ENCODE peak calls at places on chromosomes 6 and 20, in ten cellular contexts. G is CD4-positive, alpha-beta memory T cell; P is ureter; X is activated T-helper 1 cell treated with anti-CD3 and anti-CD28 coated beads, Interleukin-2, amount 50 U/mL, for 16 hours; V is ELR; L is germinal center; U is sciatic nerve; H is iris pigment epithelial cell; E is stimulated activated naive CD8-positive, alpha-beta T cell treated with anti-CD3 and anti-CD28 coated beads, Interleukin-15, Interleukin-2, amounts not matched to agents 100 U/mL and 50 U/mL, for 24 hours; T is GOT3. Q is an unnamed sample.

GRCh38 chr20:58194176-58194796 is 34.2 kb downstream of the ANKRD60 start:
- DNase-seq in G (no peak), P (no peak), X (no peak), V (no peak), L (no peak), U (no peak), H (peak; percentile 11), E (no peak), T (no peak), Q (no peak)

GRCh38 chr6:5851261-5851757 is 155.4 kb downstream of the NRN1 start:
- DNase-seq in G (peak; percentile 65), P (peak; percentile 53), X (peak; percentile 52), V (no peak), L (peak; percentile 83), U (peak; percentile 71), H (peak; percentile 39), E (peak; percentile 72), T (peak; percentile 6), Q (no peak)

GRCh38 chr20:64188682-64189529 is 24.7 kb downstream of the MYT1 start:
- DNase-seq in G (no peak), P (no peak), X (no peak), V (peak; percentile 64), L (no peak), U (no peak), H (peak; percentile 53), E (no peak), T (no peak), Q (peak; percentile 31)

GRCh38 chr6:56549014-56549413 is 93.7 kb downstream of the DST start:
- DNase-seq in G (no peak), P (no peak), X (no peak), V (peak; percentile 37), L (no peak), U (no peak), H (peak; percentile 32), E (no peak), T (no peak), Q (peak; percentile 60)

GRCh38 chr6:21712213-21712612 is 118.7 kb downstream of the SOX4 start:
- DNase-seq in G (no peak), P (no peak), X (no peak), V (no peak), L (no peak), U (no peak), H (no peak), E (no peak), T (no peak), Q (no peak)

GRCh38 chr6:75605635-75606034 is 4.0 kb downstream of the SENP6 start:
- DNase-seq in G (no peak), P (no peak), X (no peak), V (no peak), L (no peak), U (no peak), H (no peak), E (no peak), T (no peak), Q (no peak)

GRCh38 chr20:23286346-23286745 is 64.2 kb upstream of the NXT1 start:
- DNase-seq in G (no peak), P (peak; percentile 14), X (no peak), V (no peak), L (no peak), U (no peak), H (no peak), E (no peak), T (no peak), Q (no peak)

GRCh38 chr6:79604583-79605037 is 26.5 kb upstream of the SH3BGRL2 start:
- DNase-seq in G (no peak), P (no peak), X (no peak), V (peak; percentile 38), L (no peak), U (no peak), H (peak; percentile 87), E (no peak), T (no peak), Q (no peak)

GRCh38 chr20:23013429-23013828 is 21.7 kb upstream of the SSTR4 start:
- DNase-seq in G (no peak), P (no peak), X (no peak), V (no peak), L (no peak), U (no peak), H (no peak), E (no peak), T (no peak), Q (peak; percentile 91)